ENCODE peak calls at places on chromosome 7, in six cellular contexts. One of them, this sample, is unnamed.

GRCh38 chr7:105934577-105935185 is 28.4 kb upstream of the CDHR3 start:
- DNase-seq in mesendoderm: peak
- DNase-seq in neuronal stem cell: peak
- DNase-seq in trophoblast cell: peak
- DNase-seq in mesenchymal stem cell: peak
- DNase-seq in IMR-90: peak
- DNase-seq in this sample: peak

GRCh38 chr7:114081606-114082425 is 163.0 kb upstream of the PPP1R3A start:
- DNase-seq in mesendoderm: peak
- DNase-seq in mesenchymal stem cell: peak
- DNase-seq in neuronal stem cell: peak
- DNase-seq in IMR-90: peak
- DNase-seq in trophoblast cell: no peak
- DNase-seq in this sample: no peak

GRCh38 chr7:18313970-18314369 is 181.6 kb upstream of the HDAC9 start:
- DNase-seq in trophoblast cell: peak
- DNase-seq in mesendoderm: peak
- DNase-seq in neuronal stem cell: no peak
- DNase-seq in IMR-90: no peak
- DNase-seq in mesenchymal stem cell: no peak
- DNase-seq in this sample: no peak

GRCh38 chr7:155291729-155292128 is 5.9 kb upstream of the INSIG1 start:
- DNase-seq in IMR-90: no peak
- DNase-seq in neuronal stem cell: no peak
- DNase-seq in mesendoderm: no peak
- DNase-seq in trophoblast cell: no peak
- DNase-seq in mesenchymal stem cell: no peak
- DNase-seq in this sample: no peak

GRCh38 chr7:45710271-45711160 is 136.3 kb downstream of the ADCY1 start:
- DNase-seq in neuronal stem cell: no peak
- DNase-seq in mesendoderm: no peak
- DNase-seq in trophoblast cell: no peak
- DNase-seq in mesenchymal stem cell: peak
- DNase-seq in IMR-90: no peak
- DNase-seq in this sample: peak

GRCh38 chr7:157840913-157841756 is 504.3 kb downstream of the DNAJB6 start:
- DNase-seq in trophoblast cell: no peak
- DNase-seq in neuronal stem cell: peak
- DNase-seq in IMR-90: no peak
- DNase-seq in mesendoderm: peak
- DNase-seq in mesenchymal stem cell: no peak
- DNase-seq in this sample: peak

GRCh38 chr7:42193457-42194111 is 43.4 kb downstream of the GLI3 start:
- DNase-seq in trophoblast cell: no peak
- DNase-seq in mesenchymal stem cell: peak
- DNase-seq in mesendoderm: no peak
- DNase-seq in neuronal stem cell: no peak
- DNase-seq in IMR-90: peak
- DNase-seq in this sample: no peak

GRCh38 chr7:81467964-81468363 is 301.9 kb downstream of the HGF start:
- DNase-seq in mesendoderm: no peak
- DNase-seq in neuronal stem cell: no peak
- DNase-seq in trophoblast cell: no peak
- DNase-seq in mesenchymal stem cell: no peak
- DNase-seq in IMR-90: no peak
- DNase-seq in this sample: no peak

GRCh38 chr7:42192851-42193456 is 44.1 kb downstream of the GLI3 start:
- DNase-seq in IMR-90: peak
- DNase-seq in neuronal stem cell: peak
- DNase-seq in trophoblast cell: no peak
- DNase-seq in mesenchymal stem cell: peak
- DNase-seq in mesendoderm: peak
- DNase-seq in this sample: no peak

GRCh38 chr7:12583181-12583580 is 12.7 kb downstream of the SCIN start:
- DNase-seq in mesenchymal stem cell: no peak
- DNase-seq in IMR-90: no peak
- DNase-seq in mesendoderm: no peak
- DNase-seq in neuronal stem cell: no peak
- DNase-seq in trophoblast cell: peak
- DNase-seq in this sample: no peak

GRCh38 chr7:12590559-12590958 is 20.0 kb downstream of the SCIN start:
- DNase-seq in mesendoderm: no peak
- DNase-seq in mesenchymal stem cell: no peak
- DNase-seq in trophoblast cell: no peak
- DNase-seq in IMR-90: no peak
- DNase-seq in neuronal stem cell: no peak
- DNase-seq in this sample: no peak

GRCh38 chr7:12583922-12584321 is 13.4 kb downstream of the SCIN start:
- DNase-seq in mesenchymal stem cell: no peak
- DNase-seq in IMR-90: no peak
- DNase-seq in mesendoderm: no peak
- DNase-seq in trophoblast cell: no peak
- DNase-seq in neuronal stem cell: no peak
- DNase-seq in this sample: no peak

GRCh38 chr7:12584940-12585339 is 14.4 kb downstream of the SCIN start:
- DNase-seq in neuronal stem cell: no peak
- DNase-seq in mesendoderm: no peak
- DNase-seq in mesenchymal stem cell: peak
- DNase-seq in IMR-90: no peak
- DNase-seq in trophoblast cell: no peak
- DNase-seq in this sample: no peak

GRCh38 chr7:12588259-12588904 is 17.9 kb downstream of the SCIN start:
- DNase-seq in IMR-90: no peak
- DNase-seq in neuronal stem cell: no peak
- DNase-seq in mesendoderm: no peak
- DNase-seq in trophoblast cell: peak
- DNase-seq in mesenchymal stem cell: no peak
- DNase-seq in this sample: no peak
- H2AK5ac ChIP-seq in IMR-90: no peak
- H2AK5ac ChIP-seq in neuronal stem cell: no peak
- H2AK5ac ChIP-seq in mesendoderm: no peak
- H2AK5ac ChIP-seq in trophoblast cell: peak
- H2AK5ac ChIP-seq in mesenchymal stem cell: no peak
- H2AK5ac ChIP-seq in this sample: no peak

GRCh38 chr7:43639858-43640491 is 57.1 kb downstream of the STK17A start:
- DNase-seq in trophoblast cell: no peak
- DNase-seq in neuronal stem cell: peak
- DNase-seq in IMR-90: peak
- DNase-seq in mesendoderm: peak
- DNase-seq in mesenchymal stem cell: peak
- DNase-seq in this sample: no peak

GRCh38 chr7:43634384-43634783 is 51.5 kb downstream of the STK17A start:
- DNase-seq in IMR-90: no peak
- DNase-seq in mesenchymal stem cell: no peak
- DNase-seq in mesendoderm: no peak
- DNase-seq in neuronal stem cell: no peak
- DNase-seq in trophoblast cell: no peak
- DNase-seq in this sample: no peak

GRCh38 chr7:43631559-43631958 is 48.7 kb downstream of the STK17A start:
- DNase-seq in IMR-90: no peak
- DNase-seq in mesendoderm: no peak
- DNase-seq in trophoblast cell: no peak
- DNase-seq in neuronal stem cell: no peak
- DNase-seq in mesenchymal stem cell: no peak
- DNase-seq in this sample: no peak

GRCh38 chr7:43637114-43637806 is 54.4 kb downstream of the STK17A start:
- DNase-seq in mesendoderm: no peak
- DNase-seq in IMR-90: peak
- DNase-seq in mesenchymal stem cell: peak
- DNase-seq in trophoblast cell: no peak
- DNase-seq in neuronal stem cell: no peak
- DNase-seq in this sample: no peak

DNA sequence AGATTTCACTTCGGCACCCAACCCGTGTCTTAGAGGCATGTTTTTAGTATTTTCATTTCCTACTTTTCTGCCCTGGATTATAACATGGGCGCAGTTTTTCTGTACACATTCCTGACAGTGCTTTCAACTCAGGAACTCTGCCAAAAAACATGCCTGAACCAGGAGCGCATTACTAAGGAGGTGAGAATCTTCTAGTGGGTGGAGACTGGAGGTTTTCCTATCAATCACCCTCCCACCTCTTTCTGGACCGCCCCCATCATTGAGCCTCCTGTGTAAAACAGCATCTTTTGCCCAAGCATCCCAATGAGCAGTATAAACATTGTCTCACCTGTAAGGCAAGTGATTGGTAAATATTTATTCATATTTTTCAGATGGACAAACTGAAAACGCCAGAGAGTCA is 53.2 kb downstream of the STK17A start:
- DNase-seq in mesenchymal stem cell: no peak
- DNase-seq in mesendoderm: no peak
- DNase-seq in IMR-90: peak
- DNase-seq in neuronal stem cell: no peak
- DNase-seq in trophoblast cell: no peak
- DNase-seq in this sample: no peak
- H3K18ac ChIP-seq in mesenchymal stem cell: no peak
- H3K18ac ChIP-seq in mesendoderm: no peak
- H3K18ac ChIP-seq in IMR-90: no peak
- H3K18ac ChIP-seq in neuronal stem cell: no peak
- H3K18ac ChIP-seq in trophoblast cell: no peak
- H3K18ac ChIP-seq in this sample: no peak

GRCh38 chr7:71712653-71713180 is 580.8 kb downstream of the GALNT17 start:
- DNase-seq in mesendoderm: no peak
- DNase-seq in neuronal stem cell: no peak
- DNase-seq in mesenchymal stem cell: no peak
- DNase-seq in IMR-90: no peak
- DNase-seq in trophoblast cell: no peak
- DNase-seq in this sample: no peak

GRCh38 chr7:71718563-71718962 is 586.6 kb downstream of the GALNT17 start:
- DNase-seq in neuronal stem cell: no peak
- DNase-seq in mesenchymal stem cell: no peak
- DNase-seq in IMR-90: no peak
- DNase-seq in mesendoderm: peak
- DNase-seq in trophoblast cell: no peak
- DNase-seq in this sample: no peak

GRCh38 chr7:71721742-71722141 is 589.8 kb downstream of the GALNT17 start:
- DNase-seq in mesendoderm: peak
- DNase-seq in mesenchymal stem cell: no peak
- DNase-seq in neuronal stem cell: no peak
- DNase-seq in trophoblast cell: no peak
- DNase-seq in IMR-90: no peak
- DNase-seq in this sample: no peak

DNA sequence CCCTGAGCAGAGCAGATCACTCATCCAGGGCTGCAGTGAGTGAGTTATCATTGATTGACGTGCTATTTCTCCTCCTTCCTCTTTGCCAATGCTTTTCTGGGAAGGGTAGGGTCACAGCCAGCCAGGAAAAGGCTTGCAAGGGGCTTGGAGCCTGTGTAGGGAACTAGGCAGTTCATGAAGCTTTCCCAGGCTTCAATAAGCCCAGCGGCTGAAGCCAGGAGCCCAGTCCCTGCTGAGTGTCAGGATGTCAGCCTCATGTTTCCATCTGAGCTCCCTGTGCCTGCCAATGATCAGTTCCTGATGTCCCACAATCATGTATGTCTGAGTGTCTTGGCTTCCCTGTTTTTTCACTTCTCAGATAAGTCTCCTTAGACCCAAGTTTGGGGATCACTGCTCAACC is 584.8 kb downstream of the GALNT17 start:
- DNase-seq in IMR-90: no peak
- DNase-seq in neuronal stem cell: no peak
- DNase-seq in trophoblast cell: no peak
- DNase-seq in mesenchymal stem cell: no peak
- DNase-seq in mesendoderm: peak
- DNase-seq in this sample: no peak
- H2AK5ac ChIP-seq in IMR-90: no peak
- H2AK5ac ChIP-seq in neuronal stem cell: no peak
- H2AK5ac ChIP-seq in trophoblast cell: no peak
- H2AK5ac ChIP-seq in mesenchymal stem cell: no peak
- H2AK5ac ChIP-seq in mesendoderm: no peak
- H2AK5ac ChIP-seq in this sample: no peak

GRCh38 chr7:79529896-79530235 is 76.4 kb upstream of the MAGI2 start:
- DNase-seq in mesenchymal stem cell: no peak
- DNase-seq in IMR-90: peak
- DNase-seq in neuronal stem cell: no peak
- DNase-seq in mesendoderm: peak
- DNase-seq in trophoblast cell: peak
- DNase-seq in this sample: no peak

GRCh38 chr7:79528421-79528820 is 75.0 kb upstream of the MAGI2 start:
- DNase-seq in neuronal stem cell: no peak
- DNase-seq in trophoblast cell: no peak
- DNase-seq in mesendoderm: peak
- DNase-seq in mesenchymal stem cell: no peak
- DNase-seq in IMR-90: no peak
- DNase-seq in this sample: no peak

GRCh38 chr7:79531116-79531515 is 77.6 kb upstream of the MAGI2 start:
- DNase-seq in neuronal stem cell: no peak
- DNase-seq in mesenchymal stem cell: no peak
- DNase-seq in mesendoderm: no peak
- DNase-seq in trophoblast cell: no peak
- DNase-seq in IMR-90: no peak
- DNase-seq in this sample: no peak

GRCh38 chr7:79531905-79532304 is 78.4 kb upstream of the MAGI2 start:
- DNase-seq in mesenchymal stem cell: no peak
- DNase-seq in neuronal stem cell: no peak
- DNase-seq in mesendoderm: no peak
- DNase-seq in trophoblast cell: no peak
- DNase-seq in IMR-90: no peak
- DNase-seq in this sample: no peak

DNA sequence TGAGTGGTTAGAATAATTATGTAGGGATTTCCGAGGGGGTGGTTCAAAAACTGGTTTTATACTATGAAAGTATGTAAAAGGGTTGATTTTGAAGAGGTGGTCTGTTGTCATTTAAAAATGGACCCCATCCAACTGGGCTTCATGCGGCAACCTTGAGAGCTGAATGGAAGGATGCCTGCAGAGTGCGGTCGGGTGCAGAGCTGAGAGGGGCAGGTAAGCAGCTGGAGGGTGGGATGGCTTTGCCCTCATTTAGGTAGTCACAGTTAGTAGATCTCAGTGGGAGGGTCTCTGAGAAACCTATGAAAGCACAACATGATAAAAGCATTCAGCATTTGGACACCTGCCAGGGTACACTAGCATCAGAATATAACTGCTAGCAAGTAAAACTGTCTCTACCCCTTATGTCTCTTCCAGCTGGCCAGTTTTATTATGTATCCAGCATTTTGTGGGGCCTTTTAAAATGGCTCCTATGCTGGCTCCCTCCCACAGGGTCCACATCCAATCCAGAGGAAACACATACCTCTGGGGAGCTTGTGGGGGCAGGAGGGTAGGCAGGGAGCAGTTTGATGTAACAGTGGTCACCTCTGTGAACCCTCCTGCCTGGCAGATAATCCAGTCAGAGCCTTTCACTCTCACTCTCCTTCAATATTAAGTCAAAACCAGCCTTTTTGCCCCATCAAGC is 75.9 kb upstream of the MAGI2 start:
- DNase-seq in trophoblast cell: no peak
- DNase-seq in mesenchymal stem cell: no peak
- DNase-seq in mesendoderm: no peak
- DNase-seq in IMR-90: peak
- DNase-seq in neuronal stem cell: no peak
- DNase-seq in this sample: no peak
- H3K18ac ChIP-seq in trophoblast cell: no peak
- H3K18ac ChIP-seq in mesenchymal stem cell: no peak
- H3K18ac ChIP-seq in mesendoderm: no peak
- H3K18ac ChIP-seq in IMR-90: peak
- H3K18ac ChIP-seq in neuronal stem cell: no peak
- H3K18ac ChIP-seq in this sample: no peak